ENCODE peak calls at places on chromosomes 11 and 22, in nine cellular contexts. F is Calu3; J is activated CD8-positive, alpha-beta T cell treated with anti-CD3 and anti-CD28 coated beads for 36 hours; H is GM20000; L is activated B cell treated with CpG ODN at 0.5 μM for 24 hours; T is mammary epithelial cell; E is CD4-positive, alpha-beta T cell; S is right lobe of liver; B is foreskin fibroblast. Z is an unnamed sample.

GRCh38 chr11:33892906-33893594 is 1.2 kb upstream of the LMO2 start:
- DNase-seq in F (no peak), J (peak), H (no peak), L (no peak), T (no peak), E (no peak), S (no peak), B (no peak), Z (no peak)

GRCh38 chr11:85827768-85828639 is 17.1 kb upstream of the SYTL2 start:
- DNase-seq in F (no peak), J (peak), H (no peak), L (no peak), T (peak), E (no peak), S (no peak), B (peak), Z (no peak)

GRCh38 chr11:4095509-4096230 is 1.1 kb downstream of the RRM1 start:
- DNase-seq in F (no peak), J (no peak), H (no peak), L (no peak), T (peak), E (no peak), S (no peak), B (peak), Z (no peak)

GRCh38 chr22:27994481-27995331 is 75.7 kb upstream of the PITPNB start:
- DNase-seq in F (no peak), J (no peak), H (no peak), L (no peak), T (no peak), E (no peak), S (no peak), B (no peak), Z (no peak)

GRCh38 chr22:50733521-50734342 is 4.3 kb upstream of the ACR start:
- DNase-seq in F (no peak), J (no peak), H (no peak), L (no peak), T (no peak), E (no peak), S (no peak), B (peak), Z (no peak)

GRCh38 chr22:35421121-35421520 is 21.2 kb downstream of the MCM5 start:
- DNase-seq in F (no peak), J (no peak), H (no peak), L (no peak), T (no peak), E (no peak), S (no peak), B (no peak), Z (no peak)

GRCh38 chr22:39254789-39255298 is 10.1 kb upstream of the PDGFB start:
- DNase-seq in F (peak), J (peak), H (peak), L (no peak), T (peak), E (peak), S (no peak), B (peak), Z (no peak)

GRCh38 chr22:24059793-24060192 is 48.7 kb downstream of the CABIN1 start:
- DNase-seq in F (no peak), J (no peak), H (no peak), L (no peak), T (no peak), E (no peak), S (no peak), B (no peak), Z (no peak)

GRCh38 chr22:47808236-47808845 is 1045.9 kb downstream of the TBC1D22A start:
- DNase-seq in F (no peak), J (no peak), H (no peak), L (no peak), T (no peak), E (no peak), S (no peak), B (no peak), Z (no peak)

GRCh38 chr11:119859684-119860083 is 130.7 kb upstream of the NECTIN1 start:
- DNase-seq in F (no peak), J (no peak), H (no peak), L (no peak), T (no peak), E (no peak), S (no peak), B (no peak), Z (no peak)

GRCh38 chr22:29032584-29032983 is 29.0 kb downstream of the C22orf31 start:
- DNase-seq in F (peak), J (no peak), H (no peak), L (no peak), T (no peak), E (no peak), S (peak), B (peak), Z (no peak)

GRCh38 chr11:128934926-128935325 is 7.7 kb downstream of the TP53AIP1 start:
- DNase-seq in F (no peak), J (no peak), H (no peak), L (no peak), T (no peak), E (no peak), S (no peak), B (no peak), Z (no peak)

GRCh38 chr11:74319139-74319538 is 7.7 kb upstream of the P4HA3 start:
- DNase-seq in F (no peak), J (no peak), H (no peak), L (no peak), T (peak), E (no peak), S (no peak), B (peak), Z (no peak)

GRCh38 chr11:131511794-131512193 is 141.4 kb downstream of the NTM start:
- DNase-seq in F (no peak), J (peak), H (peak), L (no peak), T (no peak), E (no peak), S (no peak), B (no peak), Z (peak)

GRCh38 chr11:94668240-94668793 is 99.8 kb upstream of the AMOTL1 start:
- DNase-seq in F (no peak), J (no peak), H (no peak), L (no peak), T (no peak), E (no peak), S (no peak), B (no peak), Z (no peak)

GRCh38 chr11:125338886-125339811 is 156.9 kb downstream of the FEZ1 start:
- DNase-seq in F (no peak), J (no peak), H (no peak), L (no peak), T (no peak), E (no peak), S (no peak), B (no peak), Z (no peak)

GRCh38 chr11:12942157-12942556 is 67.0 kb upstream of the RASSF10 start:
- DNase-seq in F (no peak), J (no peak), H (no peak), L (no peak), T (no peak), E (no peak), S (no peak), B (no peak), Z (no peak)

GRCh38 chr11:116535120-116535519 is 237.7 kb downstream of the BUD13 start:
- DNase-seq in F (no peak), J (no peak), H (no peak), L (no peak), T (no peak), E (no peak), S (no peak), B (no peak), Z (no peak)

GRCh38 chr11:116532066-116532465 is 240.7 kb downstream of the BUD13 start:
- DNase-seq in F (no peak), J (no peak), H (no peak), L (no peak), T (no peak), E (no peak), S (no peak), B (no peak), Z (no peak)

GRCh38 chr11:116534270-116534975 is 238.4 kb downstream of the BUD13 start:
- DNase-seq in F (no peak), J (no peak), H (no peak), L (no peak), T (no peak), E (no peak), S (no peak), B (no peak), Z (no peak)

GRCh38 chr11:116530705-116531104 is 242.1 kb downstream of the BUD13 start:
- DNase-seq in F (no peak), J (no peak), H (no peak), L (no peak), T (no peak), E (no peak), S (no peak), B (no peak), Z (no peak)

DNA sequence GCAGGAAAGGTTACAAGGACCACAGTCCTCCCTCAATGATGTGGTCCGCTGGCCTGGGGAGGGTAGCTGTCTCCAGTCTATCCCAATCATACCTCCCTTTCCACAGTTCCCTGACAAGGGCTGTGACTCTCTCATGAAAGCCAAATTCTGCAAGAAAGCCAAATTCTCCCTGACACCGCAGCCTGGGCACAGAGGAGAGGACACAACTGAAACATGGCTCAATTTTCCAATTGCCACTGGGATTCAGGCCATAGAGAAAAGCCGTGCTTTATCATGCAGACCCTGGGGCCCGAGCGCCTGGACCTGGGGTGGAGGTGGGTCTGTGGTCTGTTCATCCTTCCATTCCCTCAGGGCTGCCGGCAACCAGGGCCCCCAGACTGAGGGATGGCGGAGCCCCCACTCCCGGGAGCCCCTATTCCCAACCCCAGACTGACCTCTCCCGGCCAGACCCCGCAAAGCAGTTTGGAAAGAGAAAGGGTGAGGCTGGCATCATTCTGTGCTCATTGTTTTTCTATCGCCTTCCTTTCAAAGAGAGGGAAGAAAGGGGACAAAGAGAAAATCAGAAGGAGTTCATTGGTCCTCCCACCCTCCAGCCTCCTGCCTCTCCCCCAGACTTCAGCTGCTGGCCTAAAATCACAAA is 239.5 kb downstream of the BUD13 start:
- DNase-seq in F (no peak), J (no peak), H (no peak), L (no peak), T (no peak), E (no peak), S (no peak), B (no peak), Z (no peak)
- TF ChIP-seq CTCF in F (no peak), J (no peak), H (no peak), L (no peak), T (no peak), E (no peak), S (no peak), B (no peak), Z (no peak)

GRCh38 chr11:120985718-120986569 is 38.0 kb upstream of the TBCEL start:
- DNase-seq in F (peak), J (peak), H (peak), L (no peak), T (peak), E (peak), S (peak), B (peak), Z (peak)
- TF ChIP-seq CTCF in F (no peak), J (peak), H (no peak), L (no peak), T (no peak), E (peak), S (peak), B (no peak), Z (peak)

GRCh38 chr11:20388096-20389055 is 860 bp downstream of the PRMT3 start:
- DNase-seq in F (peak), J (no peak), H (peak), L (no peak), T (no peak), E (no peak), S (no peak), B (no peak), Z (no peak)

GRCh38 chr11:20387262-20388095 is at the start of gene PRMT3:
- DNase-seq in F (peak), J (peak), H (peak), L (peak), T (peak), E (peak), S (peak), B (peak), Z (peak)
- TF ChIP-seq CTCF in F (peak), J (peak), H (no peak), L (peak), T (no peak), E (peak), S (peak), B (no peak), Z (peak)

DNA sequence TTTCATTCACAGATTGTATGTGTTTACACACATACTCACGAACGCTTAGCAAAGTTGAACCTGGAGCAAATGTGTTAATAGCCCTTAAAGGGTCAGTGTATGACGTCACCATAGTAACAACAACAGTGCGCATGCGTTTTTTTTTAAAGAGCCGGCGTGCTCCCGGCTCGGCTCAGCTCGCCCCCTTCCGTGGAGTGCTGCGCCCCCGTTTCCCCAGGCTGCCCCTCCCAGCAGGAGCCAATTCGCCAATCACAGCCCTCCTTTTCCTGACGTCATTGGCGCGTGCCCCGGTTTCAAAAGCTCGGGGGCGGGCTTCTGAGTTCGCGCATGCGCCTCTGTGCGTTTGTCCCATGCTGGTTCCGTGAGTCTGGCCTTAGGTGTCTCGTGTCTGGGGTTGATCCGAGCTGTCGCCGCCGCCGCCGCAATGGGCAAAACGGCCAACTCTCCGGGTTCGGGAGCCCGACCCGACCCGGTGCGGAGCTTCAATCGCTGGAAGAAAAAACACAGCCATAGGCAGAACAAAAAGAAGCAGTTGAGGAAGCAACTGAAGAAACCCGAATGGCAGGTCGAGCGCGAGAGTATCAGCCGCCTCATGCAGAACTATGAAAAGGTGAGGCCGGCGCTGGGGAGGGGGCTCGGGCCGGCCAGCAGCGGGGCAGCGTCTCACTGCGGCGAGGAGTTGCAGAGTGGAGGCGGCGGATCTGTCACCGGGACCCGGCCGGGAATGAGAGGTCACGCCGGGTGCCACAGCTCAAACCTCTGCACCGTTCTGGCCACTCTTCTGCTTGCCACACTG is at the start of gene DDX10:
- DNase-seq in F (peak), J (peak), H (peak), L (peak), T (peak), E (peak), S (peak), B (peak), Z (peak)
- TF ChIP-seq CTCF in F (no peak), J (no peak), H (no peak), L (no peak), T (peak), E (no peak), S (no peak), B (no peak), Z (no peak)

DNA sequence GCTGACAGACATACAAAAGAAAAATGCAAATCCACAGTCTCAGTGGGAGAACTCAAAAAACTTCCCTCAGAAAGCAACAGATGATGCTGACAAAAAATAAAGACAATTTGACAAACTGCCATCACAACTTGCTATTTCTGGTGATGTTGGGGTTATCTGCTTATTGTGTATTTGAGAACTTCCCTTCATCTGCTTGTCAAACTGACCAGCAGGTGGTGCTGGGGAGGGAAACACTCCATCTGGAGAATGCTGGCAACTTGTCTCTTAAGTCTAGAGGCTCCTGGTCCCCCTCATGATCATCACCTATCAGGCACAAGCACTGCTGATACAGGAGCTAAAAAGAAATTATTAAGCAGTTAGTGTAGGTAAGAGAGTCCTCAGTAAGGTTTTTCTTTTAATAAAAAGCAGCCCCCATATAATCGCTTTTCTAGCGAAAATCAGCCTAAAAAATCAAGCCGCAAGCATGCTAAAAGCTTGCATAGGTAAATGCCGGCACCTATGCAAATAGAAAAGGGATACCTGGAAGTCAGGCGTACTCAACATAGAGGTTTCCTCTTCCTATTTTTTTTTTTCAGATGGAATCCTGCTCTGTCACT is 9.8 kb upstream of the FAM111B start:
- DNase-seq in F (peak), J (peak), H (no peak), L (no peak), T (peak), E (peak), S (peak), B (peak), Z (no peak)
- TF ChIP-seq CTCF in F (peak), J (peak), H (peak), L (no peak), T (peak), E (peak), S (peak), B (peak), Z (peak)

DNA sequence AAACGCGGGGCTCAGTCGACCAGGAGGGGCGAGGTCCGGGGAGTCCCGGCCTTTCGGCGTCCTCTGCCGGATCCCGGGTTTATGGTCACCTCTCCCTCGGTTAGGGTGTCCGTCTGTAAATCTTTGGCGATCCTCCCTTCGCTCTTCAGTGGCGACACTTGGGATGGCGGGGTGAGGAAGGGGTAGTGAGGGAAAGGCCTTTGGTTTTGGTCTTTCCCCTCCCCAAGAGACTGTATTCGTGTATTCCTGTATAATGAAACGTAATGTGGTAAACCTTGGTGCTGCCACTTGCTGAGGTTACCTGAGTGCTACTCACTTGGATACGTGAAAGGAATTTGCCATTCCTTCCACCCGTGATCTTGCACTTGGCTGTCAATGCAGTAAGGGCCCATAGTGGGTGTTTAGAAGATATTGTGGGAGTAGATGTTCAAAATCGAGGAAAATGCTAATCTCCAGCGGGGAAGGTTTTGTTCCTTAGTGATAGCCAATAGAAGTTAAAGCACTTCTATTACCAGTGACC is 546 bp upstream of the NUP160 start:
- DNase-seq in F (no peak), J (no peak), H (no peak), L (no peak), T (no peak), E (no peak), S (no peak), B (no peak), Z (no peak)
- TF ChIP-seq CTCF in F (no peak), J (no peak), H (no peak), L (no peak), T (no peak), E (no peak), S (no peak), B (no peak), Z (no peak)

DNA sequence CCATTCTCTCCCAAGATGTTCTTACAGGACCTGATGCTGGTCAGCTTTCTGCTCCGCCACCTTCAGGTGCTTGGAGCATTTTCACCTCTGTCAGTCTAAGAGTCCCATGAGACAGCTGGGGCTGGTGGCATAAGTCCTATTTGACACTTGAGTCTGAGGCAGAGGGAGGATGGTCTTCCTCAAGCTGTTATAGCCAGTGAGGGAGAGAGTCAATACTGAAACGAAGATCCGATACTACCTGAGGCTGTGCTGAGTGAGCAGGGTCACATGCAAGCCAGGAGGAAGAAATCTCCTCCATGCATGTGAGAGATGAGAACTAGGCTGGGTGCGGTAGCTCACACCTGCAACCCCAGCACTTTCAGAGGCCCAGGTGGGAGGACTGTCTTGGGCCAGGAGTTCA is 5.6 kb downstream of the ZFPL1 start:
- DNase-seq in F (no peak), J (no peak), H (no peak), L (no peak), T (no peak), E (no peak), S (no peak), B (no peak), Z (no peak)
- TF ChIP-seq CTCF in F (no peak), J (no peak), H (no peak), L (no peak), T (no peak), E (no peak), S (no peak), B (no peak), Z (no peak)

DNA sequence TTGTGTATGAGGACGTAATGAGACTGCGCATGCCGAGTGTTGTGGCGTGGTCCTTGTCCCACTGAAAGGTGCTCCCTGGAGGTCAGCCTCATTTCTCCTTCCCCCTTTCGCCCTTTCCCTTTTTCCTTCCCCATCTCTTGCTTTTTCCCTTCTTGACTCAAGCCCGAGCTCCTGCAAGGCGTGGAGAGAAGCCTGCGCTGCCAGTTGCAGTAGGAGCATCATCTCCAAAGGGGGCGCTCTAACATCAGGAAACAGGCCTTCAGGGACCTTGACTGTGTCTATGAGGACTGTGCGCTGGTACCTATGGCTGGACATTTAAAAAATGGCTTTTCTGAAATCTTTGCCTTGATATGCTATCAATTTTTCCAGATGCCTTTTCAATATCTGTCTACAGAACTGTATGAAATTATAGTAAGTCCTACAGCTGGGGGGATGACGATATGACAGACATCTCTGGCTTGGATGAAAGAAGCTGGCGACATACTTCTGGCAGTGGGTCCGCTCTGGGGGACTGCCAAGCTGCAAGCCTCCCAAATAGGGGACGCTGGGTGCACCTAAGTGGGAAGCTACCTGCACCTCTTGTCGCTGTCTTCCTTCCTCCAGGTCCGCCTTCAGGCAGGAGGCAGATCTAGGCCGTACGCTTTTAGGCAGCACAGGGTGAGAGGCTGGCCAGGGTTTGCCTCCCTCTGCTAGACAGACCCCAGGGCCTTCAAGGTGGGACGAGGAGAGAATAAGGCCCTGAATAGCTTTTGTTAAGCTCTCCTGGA is 96.5 kb downstream of the NXPE2 start:
- DNase-seq in F (peak), J (peak), H (peak), L (no peak), T (peak), E (no peak), S (no peak), B (no peak), Z (peak)
- TF ChIP-seq CTCF in F (no peak), J (peak), H (peak), L (no peak), T (peak), E (no peak), S (peak), B (peak), Z (peak)